ENCODE peak calls at places on chromosome 18, in six cellular contexts. Q, M, L, W, U and N are unnamed samples.

GRCh38 chr18:23906658-23907057 is 107.9 kb upstream of the TTC39C start:
- DNase-seq in W (no peak), Q (no peak), L (no peak), U (no peak), M (no peak), N (no peak)

GRCh38 chr18:54774971-54775665 is 53.2 kb upstream of the RAB27B start:
- DNase-seq in L (no peak), U (no peak), W (no peak), M (no peak), Q (no peak), N (no peak)

GRCh38 chr18:7059276-7059675 is 58.3 kb downstream of the LAMA1 start:
- DNase-seq in Q (no peak), U (no peak), M (no peak), W (no peak), L (no peak), N (no peak)

GRCh38 chr18:11669271-11669947 is 19.7 kb upstream of the GNAL start:
- DNase-seq in U (no peak), W (no peak), Q (no peak), L (no peak), M (no peak), N (peak; percentile 65)

GRCh38 chr18:33866386-33866785 is 288.4 kb downstream of the ASXL3 start:
- DNase-seq in L (no peak), Q (no peak), W (no peak), U (no peak), M (no peak), N (no peak)

GRCh38 chr18:13684546-13684945 is 41.8 kb downstream of the FAM210A start:
- DNase-seq in Q (no peak), U (no peak), L (no peak), M (no peak), W (no peak), N (no peak)

GRCh38 chr18:76449110-76449453 is 46.0 kb downstream of the ZNF516 start:
- DNase-seq in M (peak; percentile 41), Q (peak; percentile 62), U (no peak), W (no peak), L (no peak), N (no peak)

GRCh38 chr18:11389281-11389680 is 220.1 kb upstream of the SLC35G4 start:
- DNase-seq in Q (no peak), U (no peak), L (no peak), W (no peak), M (no peak), N (no peak)

GRCh38 chr18:3061581-3062416 is 48.9 kb upstream of the LPIN2 start:
- DNase-seq in M (no peak), W (no peak), U (peak; percentile 18), Q (no peak), L (no peak), N (no peak)

GRCh38 chr18:10239138-10239537 is 215.3 kb upstream of the APCDD1 start:
- DNase-seq in Q (peak; percentile 85), W (no peak), U (no peak), M (no peak), L (no peak), N (no peak)

GRCh38 chr18:12637901-12638633 is 19.8 kb downstream of the SPIRE1 start:
- DNase-seq in Q (no peak), M (no peak), U (no peak), L (no peak), W (no peak), N (no peak)